ENCODE peak calls at places on chromosomes 4 and X, in seven cellular contexts. One of them, this sample, is unnamed.

GRCh38 chrX:23694606-23695005 is 27.3 kb downstream of the PRDX4 start:
- DNase-seq in fibroblast of lung: peak; percentile 62
- DNase-seq in H9: peak; percentile 39
- DNase-seq in HCT116: peak; percentile 21
- DNase-seq in mesenchymal stem cell: peak; percentile 55
- DNase-seq in astrocyte: peak; percentile 19
- DNase-seq in GM23248: peak; percentile 71
- DNase-seq in this sample: peak; percentile 42

GRCh38 chr4:108622022-108622421 is 1.6 kb downstream of the RPL34 start:
- DNase-seq in fibroblast of lung: no peak
- DNase-seq in H9: no peak
- DNase-seq in HCT116: no peak
- DNase-seq in mesenchymal stem cell: no peak
- DNase-seq in astrocyte: no peak
- DNase-seq in GM23248: no peak
- DNase-seq in this sample: no peak

GRCh38 chr4:140255919-140256318 is 101.9 kb upstream of the MAML3 start:
- DNase-seq in fibroblast of lung: no peak
- DNase-seq in H9: no peak
- DNase-seq in HCT116: no peak
- DNase-seq in mesenchymal stem cell: no peak
- DNase-seq in astrocyte: no peak
- DNase-seq in GM23248: no peak
- DNase-seq in this sample: no peak

GRCh38 chr4:94690851-94691254 is 66.9 kb upstream of the BMPR1B start:
- DNase-seq in fibroblast of lung: peak; percentile 60
- DNase-seq in H9: no peak
- DNase-seq in HCT116: no peak
- DNase-seq in mesenchymal stem cell: peak; percentile 79
- DNase-seq in astrocyte: peak; percentile 15
- DNase-seq in GM23248: peak; percentile 56
- DNase-seq in this sample: no peak

GRCh38 chr4:103634236-103634635 is 85.5 kb downstream of the TACR3 start:
- DNase-seq in fibroblast of lung: no peak
- DNase-seq in H9: no peak
- DNase-seq in HCT116: peak; percentile 10
- DNase-seq in mesenchymal stem cell: no peak
- DNase-seq in astrocyte: no peak
- DNase-seq in GM23248: no peak
- DNase-seq in this sample: no peak

GRCh38 chr4:6341696-6342095 is 72.0 kb downstream of the WFS1 start:
- DNase-seq in fibroblast of lung: no peak
- DNase-seq in H9: no peak
- DNase-seq in HCT116: no peak
- DNase-seq in mesenchymal stem cell: no peak
- DNase-seq in astrocyte: no peak
- DNase-seq in GM23248: no peak
- DNase-seq in this sample: no peak

GRCh38 chrX:42085836-42086235 is 162.5 kb upstream of the CASK start:
- DNase-seq in fibroblast of lung: no peak
- DNase-seq in H9: no peak
- DNase-seq in HCT116: peak; percentile 0
- DNase-seq in mesenchymal stem cell: no peak
- DNase-seq in astrocyte: peak; percentile 39
- DNase-seq in GM23248: no peak
- DNase-seq in this sample: no peak

GRCh38 chr4:38050560-38051350 is 90.6 kb downstream of the PTTG2 start:
- DNase-seq in fibroblast of lung: no peak
- DNase-seq in H9: no peak
- DNase-seq in HCT116: no peak
- DNase-seq in mesenchymal stem cell: peak; percentile 89
- DNase-seq in astrocyte: peak; percentile 22
- DNase-seq in GM23248: peak; percentile 9
- DNase-seq in this sample: peak; percentile 87

GRCh38 chrX:13750204-13750603 is 15.7 kb downstream of the OFD1 start:
- DNase-seq in fibroblast of lung: peak; percentile 60
- DNase-seq in H9: no peak
- DNase-seq in HCT116: peak; percentile 13
- DNase-seq in mesenchymal stem cell: peak; percentile 45
- DNase-seq in astrocyte: peak; percentile 16
- DNase-seq in GM23248: peak; percentile 28
- DNase-seq in this sample: peak; percentile 35

GRCh38 chr4:10212901-10213300 is 96.3 kb upstream of the WDR1 start:
- DNase-seq in fibroblast of lung: no peak
- DNase-seq in H9: no peak
- DNase-seq in HCT116: no peak
- DNase-seq in mesenchymal stem cell: no peak
- DNase-seq in astrocyte: no peak
- DNase-seq in GM23248: no peak
- DNase-seq in this sample: no peak

DNA sequence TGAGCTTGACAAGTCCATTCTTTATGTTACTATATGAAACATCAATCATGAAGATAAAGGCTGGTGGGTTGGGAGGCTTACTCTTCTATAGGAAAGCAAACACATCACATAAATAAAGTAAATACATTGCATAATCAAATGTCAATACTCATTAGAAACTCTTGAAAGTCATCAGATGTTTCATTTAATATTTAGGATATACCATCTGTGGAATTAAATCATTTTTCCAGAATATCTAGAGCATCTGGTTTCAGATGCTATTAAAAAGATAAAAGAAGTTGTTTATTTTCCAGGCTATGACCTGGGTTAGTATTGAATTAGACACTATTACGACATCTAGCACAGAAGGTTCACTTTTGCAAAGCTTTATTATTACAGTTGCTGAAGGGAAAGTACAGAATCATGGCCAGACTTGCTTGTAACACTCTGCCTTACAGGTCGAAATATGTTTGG is 72.6 kb downstream of the METTL14 start:
- DNase-seq in fibroblast of lung: peak; percentile 92
- DNase-seq in H9: no peak
- DNase-seq in HCT116: no peak
- DNase-seq in mesenchymal stem cell: peak; percentile 76
- DNase-seq in astrocyte: no peak
- DNase-seq in GM23248: peak; percentile 55
- DNase-seq in this sample: no peak
- H3K27ac ChIP-seq in fibroblast of lung: no peak overlapping the region
- H3K27ac ChIP-seq in H9: no peak overlapping the region
- H3K27ac ChIP-seq in HCT116: no peak overlapping the region
- H3K27ac ChIP-seq in mesenchymal stem cell: no peak overlapping the region
- H3K27ac ChIP-seq in astrocyte: no peak overlapping the region
- H3K27ac ChIP-seq in GM23248: peak overlapping the region; percentile 1
- H3K27ac ChIP-seq in this sample: no peak overlapping the region

GRCh38 chrX:33188881-33189280 is 22.5 kb downstream of the DMD start:
- DNase-seq in fibroblast of lung: peak; percentile 20
- DNase-seq in H9: no peak
- DNase-seq in HCT116: no peak
- DNase-seq in mesenchymal stem cell: no peak
- DNase-seq in astrocyte: no peak
- DNase-seq in GM23248: no peak
- DNase-seq in this sample: no peak
- H3K9ac ChIP-seq in fibroblast of lung: no peak overlapping the region
- H3K9ac ChIP-seq in H9: no peak overlapping the region
- H3K9ac ChIP-seq in HCT116: no peak overlapping the region
- H3K9ac ChIP-seq in mesenchymal stem cell: no peak overlapping the region
- H3K9ac ChIP-seq in astrocyte: peak overlapping the region; percentile 31
- H3K9ac ChIP-seq in GM23248: no peak overlapping the region
- H3K9ac ChIP-seq in this sample: no peak overlapping the region

GRCh38 chr4:74649193-74649592 is 145.1 kb downstream of the BTC start:
- DNase-seq in fibroblast of lung: no peak
- DNase-seq in H9: no peak
- DNase-seq in HCT116: no peak
- DNase-seq in mesenchymal stem cell: no peak
- DNase-seq in astrocyte: no peak
- DNase-seq in GM23248: no peak
- DNase-seq in this sample: no peak
- H3K27ac ChIP-seq in fibroblast of lung: no peak overlapping the region
- H3K27ac ChIP-seq in H9: no peak overlapping the region
- H3K27ac ChIP-seq in HCT116: peak overlapping the region; percentile 97
- H3K27ac ChIP-seq in mesenchymal stem cell: no peak overlapping the region
- H3K27ac ChIP-seq in astrocyte: no peak overlapping the region
- H3K27ac ChIP-seq in GM23248: no peak overlapping the region
- H3K27ac ChIP-seq in this sample: no peak overlapping the region

DNA sequence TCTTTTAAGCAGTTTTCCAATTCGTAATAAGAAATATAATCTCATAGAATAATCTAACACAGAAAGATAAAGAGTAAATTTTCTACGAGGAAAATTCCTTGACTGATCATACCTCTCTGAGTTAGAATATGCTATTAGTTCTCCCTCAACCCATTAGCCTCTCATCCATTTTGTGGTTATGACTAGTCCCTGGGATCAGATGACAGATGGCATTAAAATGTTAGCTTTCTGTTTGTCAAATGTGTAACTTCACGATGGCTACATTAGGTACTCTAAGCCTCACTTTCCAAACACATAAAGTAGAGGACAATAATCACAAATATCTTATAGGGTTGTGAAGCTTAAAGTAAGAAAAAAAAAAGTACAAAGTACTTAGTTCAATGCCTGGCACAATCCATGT is 112.2 kb downstream of the ZAR1 start:
- DNase-seq in fibroblast of lung: peak; percentile 40
- DNase-seq in H9: no peak
- DNase-seq in HCT116: no peak
- DNase-seq in mesenchymal stem cell: peak; percentile 46
- DNase-seq in astrocyte: peak; percentile 80
- DNase-seq in GM23248: peak; percentile 80
- DNase-seq in this sample: no peak
- H3K9ac ChIP-seq in fibroblast of lung: no peak overlapping the region
- H3K9ac ChIP-seq in H9: no peak overlapping the region
- H3K9ac ChIP-seq in HCT116: no peak overlapping the region
- H3K9ac ChIP-seq in mesenchymal stem cell: no peak overlapping the region
- H3K9ac ChIP-seq in astrocyte: peak overlapping the region; percentile 59
- H3K9ac ChIP-seq in GM23248: peak overlapping the region; percentile 9
- H3K9ac ChIP-seq in this sample: no peak overlapping the region

DNA sequence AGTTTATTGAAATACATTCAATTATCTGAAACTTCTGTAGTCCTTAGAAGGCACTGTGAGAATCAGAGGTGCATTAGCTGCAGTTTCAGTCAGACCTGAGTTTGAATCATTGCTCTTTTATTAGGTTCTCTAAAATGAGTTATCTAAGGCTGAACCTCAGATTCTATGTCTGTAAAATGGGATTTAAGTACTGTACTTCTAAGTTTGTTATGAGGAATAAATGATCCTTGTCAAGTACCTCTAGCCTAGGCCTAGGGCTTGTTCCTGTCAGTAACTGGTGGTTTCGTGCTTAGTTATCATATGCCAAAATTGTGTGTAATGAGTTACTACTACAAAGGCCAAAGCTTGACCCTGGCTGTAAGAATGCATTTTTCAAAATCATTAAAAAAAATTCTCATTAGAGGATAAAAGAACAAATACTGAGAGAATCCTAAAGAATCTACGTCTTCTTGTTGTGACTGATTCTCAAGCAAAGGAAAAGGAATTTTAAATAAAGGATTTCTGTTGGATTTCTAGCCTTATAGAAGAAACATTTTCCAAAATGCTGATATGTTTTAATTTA is 65.8 kb downstream of the SLIT2 start:
- DNase-seq in fibroblast of lung: peak; percentile 30
- DNase-seq in H9: no peak
- DNase-seq in HCT116: no peak
- DNase-seq in mesenchymal stem cell: no peak
- DNase-seq in astrocyte: peak; percentile 25
- DNase-seq in GM23248: no peak
- DNase-seq in this sample: no peak
- H3K27ac ChIP-seq in fibroblast of lung: peak overlapping the region; percentile 8
- H3K27ac ChIP-seq in H9: no peak overlapping the region
- H3K27ac ChIP-seq in HCT116: no peak overlapping the region
- H3K27ac ChIP-seq in mesenchymal stem cell: no peak overlapping the region
- H3K27ac ChIP-seq in astrocyte: no peak overlapping the region
- H3K27ac ChIP-seq in GM23248: peak overlapping the region; percentile 23
- H3K27ac ChIP-seq in this sample: no peak overlapping the region

DNA sequence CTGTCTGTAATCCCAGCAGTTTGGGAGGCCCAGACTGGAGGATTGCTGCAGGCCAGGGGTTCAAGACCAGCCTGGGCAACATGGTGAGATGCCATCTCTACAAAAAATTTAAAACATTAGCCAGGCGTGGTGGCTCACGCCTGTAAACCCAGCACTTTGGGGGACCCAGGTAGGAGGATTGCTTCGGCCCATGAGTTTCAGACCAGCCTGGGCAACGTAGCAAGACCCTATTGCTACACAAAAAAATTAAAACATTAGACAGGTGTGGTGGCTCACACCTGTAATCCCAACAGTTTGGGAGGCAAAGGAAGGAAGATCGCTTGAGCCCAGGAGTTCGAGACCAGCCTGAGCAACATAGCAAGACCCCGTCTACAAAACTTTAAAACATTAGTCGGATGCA is 1.3 kb downstream of the DHRSX start:
- DNase-seq in fibroblast of lung: no peak
- DNase-seq in H9: no peak
- DNase-seq in HCT116: no peak
- DNase-seq in mesenchymal stem cell: no peak
- DNase-seq in astrocyte: no peak
- DNase-seq in GM23248: no peak
- DNase-seq in this sample: no peak
- H3K9ac ChIP-seq in fibroblast of lung: no peak overlapping the region
- H3K9ac ChIP-seq in H9: no peak overlapping the region
- H3K9ac ChIP-seq in HCT116: peak overlapping the region; percentile 76
- H3K9ac ChIP-seq in mesenchymal stem cell: peak overlapping the region; percentile 91
- H3K9ac ChIP-seq in astrocyte: peak overlapping the region; percentile 91
- H3K9ac ChIP-seq in GM23248: peak overlapping the region; percentile 96
- H3K9ac ChIP-seq in this sample: peak overlapping the region; percentile 71

This sample was measured in endothelial cell of umbilical vein.